ENCODE peak calls at places on chromosomes 11 and 22, in nine cellular contexts. H is esophagus squamous epithelium, X is adipocyte, B is body of pancreas, V is cardiac muscle cell, R is MM.1S, K is spleen, U is PC-3, T is lower lobe of right lung. Q is an unnamed sample.

GRCh38 chr11:6727971-6728890 is 43.5 kb downstream of the OR2AG2 start:
- DNase-seq in U (no peak), V (peak; percentile 3), R (no peak), X (no peak), H (no peak), K (no peak), B (no peak), T (no peak), Q (no peak)

GRCh38 chr11:104451193-104451592 is 287.2 kb upstream of the PDGFD start:
- DNase-seq in K (no peak), T (no peak), U (no peak), V (peak; percentile 17), B (peak; percentile 32), R (no peak), X (no peak), H (no peak), Q (no peak)

GRCh38 chr11:20980736-20981135 is 311.4 kb downstream of the NELL1 start:
- DNase-seq in H (no peak), K (no peak), V (no peak), X (no peak), B (no peak), R (no peak), T (no peak), U (no peak), Q (no peak)

GRCh38 chr11:12806113-12806512 is 131.9 kb downstream of the TEAD1 start:
- DNase-seq in K (no peak), V (peak; percentile 45), H (no peak), R (no peak), X (peak; percentile 60), U (no peak), B (no peak), T (no peak), Q (no peak)

GRCh38 chr22:45554040-45554406 is 51.3 kb downstream of the FBLN1 start:
- DNase-seq in R (peak; percentile 35), B (no peak), T (no peak), U (no peak), K (no peak), V (no peak), X (no peak), H (no peak), Q (no peak)

GRCh38 chr11:67662142-67662805 is 11.7 kb upstream of the ACY3 start:
- DNase-seq in R (no peak), B (no peak), U (no peak), X (no peak), H (no peak), V (no peak), K (no peak), T (no peak), Q (no peak)

GRCh38 chr11:43021466-43021865 is 290.3 kb upstream of the API5 start:
- DNase-seq in V (no peak), T (no peak), B (no peak), X (no peak), R (peak; percentile 13), H (no peak), U (peak; percentile 15), K (no peak), Q (no peak)

GRCh38 chr22:27420817-27421361 is 380.7 kb downstream of the MN1 start:
- DNase-seq in K (peak; percentile 24), V (peak; percentile 98), X (peak; percentile 96), H (no peak), B (peak; percentile 89), T (peak; percentile 64), U (peak; percentile 73), R (no peak), Q (no peak)

GRCh38 chr11:10268746-10269487 is 25.1 kb downstream of the SBF2 start:
- DNase-seq in H (no peak), B (no peak), U (peak; percentile 11), R (no peak), V (no peak), X (no peak), T (no peak), K (no peak), Q (no peak)

GRCh38 chr11:128484172-128484571 is 103.2 kb downstream of the ETS1 start:
- DNase-seq in V (no peak), H (no peak), B (no peak), T (no peak), X (no peak), R (no peak), U (peak; percentile 47), K (no peak), Q (no peak)

GRCh38 chr11:128482512-128483191 is 104.7 kb downstream of the ETS1 start:
- DNase-seq in K (no peak), X (peak; percentile 66), B (no peak), U (no peak), H (no peak), R (no peak), T (no peak), V (peak; percentile 92), Q (no peak)

GRCh38 chr11:128481135-128481534 is 106.2 kb downstream of the ETS1 start:
- DNase-seq in V (peak; percentile 93), X (peak; percentile 94), T (no peak), H (no peak), U (no peak), K (no peak), R (no peak), B (no peak), Q (no peak)

GRCh38 chr11:128482092-128482491 is 105.3 kb downstream of the ETS1 start:
- DNase-seq in T (no peak), X (no peak), V (no peak), U (no peak), H (no peak), B (no peak), R (no peak), K (no peak), Q (no peak)

GRCh38 chr11:128483211-128483788 is 104.1 kb downstream of the ETS1 start:
- DNase-seq in R (no peak), T (no peak), U (no peak), X (no peak), B (no peak), H (no peak), V (no peak), K (no peak), Q (no peak)
- H3K4me1 ChIP-seq in R (no peaks in the 10 kb centered on the region), T (peaks cover 69% of the 10 kb centered on the region), U (no peaks in the 10 kb centered on the region), X (peaks cover 76% of the 10 kb centered on the region), B (peaks cover 7% of the 10 kb centered on the region), H (peaks cover 26% of the 10 kb centered on the region), V (peaks cover 25% of the 10 kb centered on the region), K (peaks cover 99% of the 10 kb centered on the region), Q (peaks cover 89% of the 10 kb centered on the region)

GRCh38 chr11:111693224-111693937 is 72.8 kb downstream of the PPP2R1B start:
- DNase-seq in B (no peak), T (no peak), X (no peak), K (no peak), R (no peak), H (no peak), V (no peak), U (no peak), Q (no peak)

GRCh38 chr11:111696556-111696955 is 69.6 kb downstream of the PPP2R1B start:
- DNase-seq in X (peak; percentile 77), B (no peak), H (no peak), U (peak; percentile 56), V (peak; percentile 24), T (no peak), R (no peak), K (no peak), Q (no peak)

GRCh38 chr11:111691731-111692130 is 74.5 kb downstream of the PPP2R1B start:
- DNase-seq in V (no peak), B (no peak), T (no peak), R (no peak), X (no peak), U (no peak), K (no peak), H (no peak), Q (no peak)

GRCh38 chr11:111697910-111698309 is 68.3 kb downstream of the PPP2R1B start:
- DNase-seq in B (no peak), T (no peak), R (no peak), V (no peak), U (no peak), X (no peak), K (no peak), H (no peak), Q (no peak)

GRCh38 chr11:111694851-111695250 is 71.3 kb downstream of the PPP2R1B start:
- DNase-seq in H (no peak), T (no peak), U (no peak), R (no peak), X (peak; percentile 75), K (no peak), B (no peak), V (peak; percentile 85), Q (no peak)
- H3K9me3 ChIP-seq in H (no peaks in the 10 kb centered on the region), T (no peaks in the 10 kb centered on the region), U (no peaks in the 10 kb centered on the region), R (no peaks in the 10 kb centered on the region), X (no peaks in the 10 kb centered on the region), K (no peaks in the 10 kb centered on the region), B (no peaks in the 10 kb centered on the region), V (no peaks in the 10 kb centered on the region), Q (no peaks in the 10 kb centered on the region)

GRCh38 chr11:69443968-69444364 is 37.5 kb upstream of the LINC01488 start:
- DNase-seq in X (no peak), H (no peak), R (no peak), B (no peak), K (peak; percentile 63), T (no peak), U (no peak), V (peak; percentile 54), Q (no peak)

GRCh38 chr11:69442012-69442806 is 39.3 kb upstream of the LINC01488 start:
- DNase-seq in T (no peak), K (peak; percentile 42), R (no peak), X (no peak), V (no peak), H (no peak), U (peak; percentile 94), B (no peak), Q (no peak)

GRCh38 chr11:69444381-69445130 is 36.9 kb upstream of the LINC01488 start:
- DNase-seq in B (peak; percentile 45), X (peak; percentile 93), V (peak; percentile 95), U (peak; percentile 63), R (no peak), K (peak; percentile 63), T (peak; percentile 89), H (no peak), Q (no peak)

GRCh38 chr11:69443138-69443967 is 38.1 kb upstream of the LINC01488 start:
- DNase-seq in T (peak; percentile 91), X (peak; percentile 97), R (peak; percentile 88), V (peak; percentile 94), U (peak; percentile 96), B (peak; percentile 73), K (peak; percentile 95), H (peak; percentile 25), Q (peak; percentile 54)

DNA sequence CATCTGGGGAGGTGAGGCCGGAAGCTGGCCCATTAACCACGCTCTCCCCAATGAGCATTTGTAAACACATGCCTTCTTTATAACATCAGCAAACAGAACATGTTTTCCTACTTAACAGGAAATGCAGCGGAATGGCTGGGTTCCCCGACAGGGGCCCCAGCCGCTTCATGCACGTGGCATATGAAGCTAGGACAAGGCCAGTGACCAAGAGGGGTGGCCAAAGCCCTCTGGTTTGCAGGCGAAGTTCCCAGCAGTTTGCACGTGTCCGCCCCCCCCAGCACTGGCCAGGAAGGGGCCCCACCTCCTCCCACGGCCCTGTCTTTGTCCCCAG is 38.7 kb upstream of the LINC01488 start:
- DNase-seq in U (peak; percentile 62), X (peak; percentile 79), B (peak; percentile 35), K (peak; percentile 82), T (peak; percentile 60), H (no peak), V (no peak), R (no peak), Q (no peak)
- H3K4me3 ChIP-seq in U (peak overlapping the region; percentile 48), X (peak overlapping the region; percentile 54), B (no peak overlapping the region), K (no peak overlapping the region), T (peak overlapping the region; percentile 48), H (peak overlapping the region; percentile 64), V (no peak overlapping the region), R (peak overlapping the region; percentile 56), Q (no peak overlapping the region)

GRCh38 chr11:85869776-85870175 is 14.6 kb downstream of the CCDC83 start:
- DNase-seq in B (no peak), X (no peak), H (no peak), R (no peak), T (no peak), U (no peak), K (no peak), V (no peak), Q (no peak)
- H3K4me1 ChIP-seq in B (no peaks in the 10 kb centered on the region), X (peaks cover 3% of the 10 kb centered on the region), H (no peaks in the 10 kb centered on the region), R (no peaks in the 10 kb centered on the region), T (no peaks in the 10 kb centered on the region), U (peaks cover 9% of the 10 kb centered on the region), K (no peaks in the 10 kb centered on the region), V (no peaks in the 10 kb centered on the region), Q (no peaks in the 10 kb centered on the region)

Q was measured in naive thymus-derived CD4-positive, alpha-beta T cell.